ENCODE peak calls at places on chromosome 17, in five cellular contexts. O is tibial nerve, M is ascending aorta, B is endothelial cell of umbilical vein, E is A549. H is an unnamed sample.

GRCh38 chr17:75099881-75100595 is 9.7 kb upstream of the ARMC7 start:
- DNase-seq in O (no peak), M (no peak), B (no peak), E (no peak), H (no peak)

GRCh38 chr17:74592087-74592990 is at the start of gene CD300LD:
- DNase-seq in O (no peak), M (no peak), B (no peak), E (no peak), H (no peak)

GRCh38 chr17:65474658-65475057 is 86.8 kb downstream of the AXIN2 start:
- DNase-seq in O (no peak), M (no peak), B (no peak), E (no peak), H (no peak)

GRCh38 chr17:34412965-34413441 is 50.0 kb upstream of the CCL1 start:
- DNase-seq in O (no peak), M (no peak), B (peak; percentile 44), E (no peak), H (no peak)

GRCh38 chr17:35089846-35090193 is 26.3 kb upstream of the RFFL start:
- DNase-seq in O (no peak), M (no peak), B (peak; percentile 54), E (peak; percentile 61), H (no peak)

GRCh38 chr17:44559288-44560249 is 2.3 kb downstream of the FZD2 start:
- DNase-seq in O (no peak), M (peak; percentile 70), B (no peak), E (no peak), H (no peak)

GRCh38 chr17:74736423-74737298 is at the start of gene RAB37:
- DNase-seq in O (no peak), M (peak; percentile 70), B (no peak), E (peak; percentile 87), H (peak; percentile 74)

GRCh38 chr17:57379237-57380054 is 123.1 kb downstream of the MSI2 start:
- DNase-seq in O (no peak), M (no peak), B (peak; percentile 67), E (no peak), H (no peak)

GRCh38 chr17:38507436-38507835 is 79.2 kb downstream of the ARHGAP23 start:
- DNase-seq in O (no peak), M (no peak), B (no peak), E (no peak), H (no peak)

GRCh38 chr17:45230410-45230786 is 8.7 kb downstream of the FMNL1 start:
- DNase-seq in O (no peak), M (no peak), B (no peak), E (no peak), H (no peak)

GRCh38 chr17:80294210-80294609 is 33.6 kb downstream of the RNF213 start:
- DNase-seq in O (no peak), M (no peak), B (no peak), E (no peak), H (no peak)

GRCh38 chr17:42676424-42677011 is at the start of gene PLEKHH3:
- DNase-seq in O (no peak), M (peak; percentile 69), B (no peak), E (no peak), H (no peak)

GRCh38 chr17:65548570-65548969 is 12.9 kb downstream of the AXIN2 start:
- DNase-seq in O (no peak), M (no peak), B (no peak), E (no peak), H (no peak)

GRCh38 chr17:45948881-45949624 is 50.0 kb upstream of the STH start:
- DNase-seq in O (peak; percentile 33), M (peak; percentile 80), B (peak; percentile 66), E (peak; percentile 94), H (peak; percentile 77)

GRCh38 chr17:65058615-65059014 is 2.1 kb upstream of the GNA13 start:
- DNase-seq in O (no peak), M (no peak), B (no peak), E (no peak), H (no peak)

GRCh38 chr17:30254150-30254549 is 18.7 kb upstream of the SLC6A4 start:
- DNase-seq in O (no peak), M (no peak), B (no peak), E (no peak), H (no peak)

GRCh38 chr17:18896146-18896545 is 38.2 kb downstream of the PRPSAP2 start:
- DNase-seq in O (no peak), M (peak; percentile 8), B (peak; percentile 31), E (no peak), H (no peak)

GRCh38 chr17:34758747-34759146 is 179.4 kb downstream of the TMEM132E start:
- DNase-seq in O (no peak), M (peak; percentile 5), B (no peak), E (no peak), H (no peak)

GRCh38 chr17:3207367-3207766 is at the start of gene OR1A1:
- DNase-seq in O (no peak), M (no peak), B (no peak), E (no peak), H (no peak)

GRCh38 chr17:15414502-15415348 is 52.7 kb downstream of the CDRT4 start:
- DNase-seq in O (no peak), M (no peak), B (no peak), E (no peak), H (no peak)

GRCh38 chr17:80491478-80492342 is 15.3 kb upstream of the NPTX1 start:
- DNase-seq in O (no peak), M (no peak), B (no peak), E (no peak), H (no peak)

GRCh38 chr17:50935201-50936124 is 69.3 kb upstream of the TOB1 start:
- DNase-seq in O (peak; percentile 52), M (peak; percentile 94), B (no peak), E (peak; percentile 97), H (peak; percentile 93)

GRCh38 chr17:30964878-30965277 is 6.0 kb upstream of the RNF135 start:
- DNase-seq in O (no peak), M (peak; percentile 27), B (no peak), E (no peak), H (no peak)

GRCh38 chr17:1967092-1967662 is 58.0 kb downstream of the RTN4RL1 start:
- DNase-seq in O (no peak), M (no peak), B (no peak), E (no peak), H (no peak)

GRCh38 chr17:7263801-7264078 is 1.5 kb upstream of the CLDN7 start:
- DNase-seq in O (no peak), M (no peak), B (no peak), E (no peak), H (no peak)

GRCh38 chr17:73309727-73310555 is 1.9 kb downstream of the CDC42EP4 start:
- DNase-seq in O (no peak), M (no peak), B (peak; percentile 46), E (no peak), H (peak; percentile 73)

GRCh38 chr17:17151055-17151454 is 55.1 kb downstream of the PLD6 start:
- DNase-seq in O (no peak), M (no peak), B (peak; percentile 59), E (peak; percentile 44), H (no peak)

GRCh38 chr17:50916026-50916707 is 50.0 kb upstream of the TOB1 start:
- DNase-seq in O (no peak), M (no peak), B (no peak), E (no peak), H (no peak)

GRCh38 chr17:6684881-6685767 is 28.0 kb downstream of the SLC13A5 start:
- DNase-seq in O (no peak), M (no peak), B (no peak), E (no peak), H (no peak)

GRCh38 chr17:30586818-30587595 is 109.8 kb downstream of the GOSR1 start:
- DNase-seq in O (no peak), M (no peak), B (peak; percentile 62), E (no peak), H (no peak)

GRCh38 chr17:17019891-17020456 is 22.3 kb upstream of the MPRIP start:
- DNase-seq in O (no peak), M (no peak), B (no peak), E (no peak), H (no peak)

GRCh38 chr17:70184770-70185169 is 15.4 kb downstream of the KCNJ2 start:
- DNase-seq in O (no peak), M (no peak), B (peak; percentile 75), E (peak; percentile 24), H (no peak)

GRCh38 chr17:5544115-5544514 is 40.2 kb downstream of the NLRP1 start:
- DNase-seq in O (no peak), M (no peak), B (no peak), E (no peak), H (no peak)

GRCh38 chr17:5545051-5545987 is 39.0 kb downstream of the NLRP1 start:
- DNase-seq in O (no peak), M (no peak), B (no peak), E (no peak), H (no peak)

GRCh38 chr17:5539286-5539685 is 45.0 kb downstream of the NLRP1 start:
- DNase-seq in O (no peak), M (peak; percentile 25), B (no peak), E (no peak), H (peak; percentile 49)

GRCh38 chr17:5540321-5540720 is 44.0 kb downstream of the NLRP1 start:
- DNase-seq in O (no peak), M (no peak), B (no peak), E (no peak), H (no peak)

DNA sequence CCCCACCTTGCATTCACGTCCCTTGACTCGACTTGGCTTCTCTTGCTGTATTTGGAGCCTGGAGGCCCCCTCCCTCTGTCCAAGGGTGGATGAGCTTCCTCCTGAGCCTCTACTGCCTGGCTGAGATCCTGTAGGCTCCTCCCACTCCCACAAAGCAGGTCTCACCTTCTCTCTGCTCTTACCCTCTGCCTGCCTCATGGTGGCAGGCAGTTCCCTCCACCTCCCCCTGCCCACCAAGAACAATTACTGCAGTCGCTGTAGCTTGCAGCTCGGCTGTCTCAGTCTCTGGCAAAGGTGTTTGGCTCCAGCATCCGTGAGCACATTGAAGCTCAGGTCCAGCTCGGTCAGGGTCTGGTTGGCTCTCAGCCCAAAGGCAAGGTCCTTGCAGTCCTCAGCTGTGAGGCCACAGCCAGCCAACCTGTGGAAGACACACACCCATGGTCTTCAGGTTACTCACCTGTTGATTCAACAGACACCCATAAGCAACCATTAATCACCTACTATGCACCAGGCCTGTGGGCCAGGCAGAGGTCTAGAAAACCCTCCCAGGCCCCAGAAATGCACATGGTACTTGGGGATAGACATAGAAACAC is 42.6 kb downstream of the NLRP1 start:
- DNase-seq in O (no peak), M (no peak), B (no peak), E (no peak), H (peak; percentile 43)
- TF ChIP-seq CTCF in O (no peak), M (no peak), B (no peak), E (no peak), H (no peak)

GRCh38 chr17:48632579-48633265 is 6.6 kb upstream of the HOXB9 start:
- DNase-seq in O (no peak), M (no peak), B (no peak), E (no peak), H (no peak)
- H3K27ac ChIP-seq in O (no peak overlapping the region), M (no peak overlapping the region), B (no peak overlapping the region), E (no peak overlapping the region), H (no peak overlapping the region)

DNA sequence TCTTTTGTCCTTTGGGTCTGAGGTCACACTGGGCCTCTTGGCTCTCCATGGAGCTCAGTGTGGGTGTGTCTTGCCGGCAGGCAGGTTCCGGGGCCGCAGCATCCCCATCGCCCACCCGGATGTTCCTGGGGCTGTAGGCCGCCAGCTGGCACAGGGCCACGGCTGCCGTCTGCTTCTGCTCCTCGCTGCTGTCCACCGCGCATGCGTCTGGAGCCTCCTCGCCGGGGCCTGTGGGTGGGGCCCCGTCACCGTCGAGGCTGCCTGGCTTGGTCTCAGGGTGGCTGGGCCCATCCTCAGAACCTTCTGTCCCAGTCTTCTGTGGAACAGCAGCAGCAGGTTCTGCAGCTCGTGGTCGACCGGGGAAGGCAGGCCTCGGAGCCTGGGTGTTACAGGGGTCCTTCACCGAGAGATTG is 9.6 kb downstream of the ZNF750 start:
- DNase-seq in O (no peak), M (no peak), B (no peak), E (no peak), H (no peak)
- H3K4me3 ChIP-seq in O (no peak overlapping the region), M (no peak overlapping the region), B (no peak overlapping the region), E (no peak overlapping the region), H (peak overlapping the region; percentile 42)

GRCh38 chr17:71689782-71690181 is 431.0 kb upstream of the SOX9 start:
- DNase-seq in O (no peak), M (no peak), B (no peak), E (no peak), H (no peak)
- TF ChIP-seq CTCF in O (no peak), M (no peak), B (no peak), E (no peak), H (no peak)